ENCODE peak calls at places on chromosomes 2 and 18, in seven cellular contexts. One of them, this sample, is unnamed.

GRCh38 chr2:136117391-136117841 is 533 bp downstream of the CXCR4 start:
- DNase-seq in GM23338: peak
- DNase-seq in neural progenitor cell: peak
- DNase-seq in GM12878: no peak
- DNase-seq in mucosa of descending colon: peak
- DNase-seq in Panc1: no peak
- DNase-seq in fibroblast of mammary gland: peak
- DNase-seq in this sample: no peak

GRCh38 chr2:167342769-167343168 is 454.5 kb downstream of the XIRP2 start:
- DNase-seq in GM23338: peak
- DNase-seq in neural progenitor cell: peak
- DNase-seq in GM12878: no peak
- DNase-seq in mucosa of descending colon: no peak
- DNase-seq in Panc1: no peak
- DNase-seq in fibroblast of mammary gland: peak
- DNase-seq in this sample: peak

GRCh38 chr2:205139822-205140612 is 542.3 kb upstream of the NRP2 start:
- DNase-seq in GM23338: peak
- DNase-seq in neural progenitor cell: peak
- DNase-seq in GM12878: no peak
- DNase-seq in mucosa of descending colon: no peak
- DNase-seq in Panc1: no peak
- DNase-seq in fibroblast of mammary gland: no peak
- DNase-seq in this sample: no peak

GRCh38 chr2:208304695-208305094 is 38.6 kb downstream of the PIKFYVE start:
- DNase-seq in GM23338: no peak
- DNase-seq in neural progenitor cell: no peak
- DNase-seq in GM12878: no peak
- DNase-seq in mucosa of descending colon: no peak
- DNase-seq in Panc1: no peak
- DNase-seq in fibroblast of mammary gland: no peak
- DNase-seq in this sample: no peak

GRCh38 chr2:211144078-211144477 is 587.7 kb downstream of the CPS1 start:
- DNase-seq in GM23338: no peak
- DNase-seq in neural progenitor cell: no peak
- DNase-seq in GM12878: no peak
- DNase-seq in mucosa of descending colon: no peak
- DNase-seq in Panc1: no peak
- DNase-seq in fibroblast of mammary gland: peak
- DNase-seq in this sample: no peak

GRCh38 chr2:1498176-1498575 is 84.9 kb downstream of the TPO start:
- DNase-seq in GM23338: no peak
- DNase-seq in neural progenitor cell: no peak
- DNase-seq in GM12878: no peak
- DNase-seq in mucosa of descending colon: peak
- DNase-seq in Panc1: no peak
- DNase-seq in fibroblast of mammary gland: no peak
- DNase-seq in this sample: no peak

GRCh38 chr2:180324191-180324590 is 317.1 kb upstream of the CWC22 start:
- DNase-seq in GM23338: no peak
- DNase-seq in neural progenitor cell: no peak
- DNase-seq in GM12878: no peak
- DNase-seq in mucosa of descending colon: no peak
- DNase-seq in Panc1: no peak
- DNase-seq in fibroblast of mammary gland: no peak
- DNase-seq in this sample: no peak

GRCh38 chr2:8836979-8837794 is at the start of gene KIDINS220:
- DNase-seq in GM23338: peak
- DNase-seq in neural progenitor cell: peak
- DNase-seq in GM12878: peak
- DNase-seq in mucosa of descending colon: peak
- DNase-seq in Panc1: peak
- DNase-seq in fibroblast of mammary gland: peak
- DNase-seq in this sample: peak

GRCh38 chr2:238114331-238114841 is 14.2 kb downstream of the ESPNL start:
- DNase-seq in GM23338: no peak
- DNase-seq in neural progenitor cell: no peak
- DNase-seq in GM12878: no peak
- DNase-seq in mucosa of descending colon: peak
- DNase-seq in Panc1: no peak
- DNase-seq in fibroblast of mammary gland: no peak
- DNase-seq in this sample: no peak

DNA sequence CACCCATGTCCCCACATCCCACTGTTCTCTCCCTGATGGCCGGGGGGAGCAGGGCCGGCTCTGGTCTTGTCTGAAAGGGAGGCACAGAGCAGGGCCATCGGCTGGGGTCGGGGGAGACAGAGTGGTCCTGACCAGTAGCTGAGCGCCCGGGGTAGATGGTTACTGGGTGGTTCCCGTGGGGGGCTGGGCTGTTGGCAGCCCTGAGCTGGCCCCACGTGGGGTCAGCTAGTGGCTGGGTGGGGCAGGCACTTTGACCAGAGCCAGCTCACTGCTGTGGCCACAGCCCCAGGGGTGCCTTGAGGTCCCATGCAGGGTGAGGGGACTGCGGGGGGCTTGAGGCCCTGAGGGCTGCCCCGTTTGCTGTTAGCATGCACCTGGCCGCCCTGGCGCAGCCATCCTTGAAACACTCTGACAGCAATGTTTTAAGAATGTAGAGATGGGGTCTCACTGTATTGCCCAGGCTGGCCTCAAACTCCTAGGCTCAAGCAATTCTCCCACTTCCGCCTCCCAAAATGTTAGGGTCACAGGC is 12.3 kb upstream of the NEU4 start:
- DNase-seq in GM23338: no peak
- DNase-seq in neural progenitor cell: no peak
- DNase-seq in GM12878: no peak
- DNase-seq in mucosa of descending colon: peak
- DNase-seq in Panc1: no peak
- DNase-seq in fibroblast of mammary gland: no peak
- DNase-seq in this sample: no peak
- H3K4me3 ChIP-seq in GM23338: no peak
- H3K4me3 ChIP-seq in neural progenitor cell: no peak
- H3K4me3 ChIP-seq in GM12878: no peak
- H3K4me3 ChIP-seq in mucosa of descending colon: no peak
- H3K4me3 ChIP-seq in Panc1: no peak
- H3K4me3 ChIP-seq in fibroblast of mammary gland: no peak
- H3K4me3 ChIP-seq in this sample: no peak

GRCh38 chr2:44768438-44769236 is 172.9 kb upstream of the SIX3 start:
- DNase-seq in GM23338: peak
- DNase-seq in neural progenitor cell: peak
- DNase-seq in GM12878: no peak
- DNase-seq in mucosa of descending colon: no peak
- DNase-seq in Panc1: no peak
- DNase-seq in fibroblast of mammary gland: no peak
- DNase-seq in this sample: no peak
- H3K4me3 ChIP-seq in GM23338: peak
- H3K4me3 ChIP-seq in neural progenitor cell: peak
- H3K4me3 ChIP-seq in GM12878: no peak
- H3K4me3 ChIP-seq in mucosa of descending colon: no peak
- H3K4me3 ChIP-seq in Panc1: no peak
- H3K4me3 ChIP-seq in fibroblast of mammary gland: no peak
- H3K4me3 ChIP-seq in this sample: no peak

GRCh38 chr2:101518470-101519172 is 43.7 kb upstream of the RFX8 start:
- DNase-seq in GM23338: peak
- DNase-seq in neural progenitor cell: peak
- DNase-seq in GM12878: no peak
- DNase-seq in mucosa of descending colon: no peak
- DNase-seq in Panc1: no peak
- DNase-seq in fibroblast of mammary gland: peak
- DNase-seq in this sample: peak
- H3K4me3 ChIP-seq in GM23338: no peak
- H3K4me3 ChIP-seq in neural progenitor cell: no peak
- H3K4me3 ChIP-seq in GM12878: no peak
- H3K4me3 ChIP-seq in mucosa of descending colon: no peak
- H3K4me3 ChIP-seq in Panc1: peak
- H3K4me3 ChIP-seq in fibroblast of mammary gland: peak
- H3K4me3 ChIP-seq in this sample: peak

DNA sequence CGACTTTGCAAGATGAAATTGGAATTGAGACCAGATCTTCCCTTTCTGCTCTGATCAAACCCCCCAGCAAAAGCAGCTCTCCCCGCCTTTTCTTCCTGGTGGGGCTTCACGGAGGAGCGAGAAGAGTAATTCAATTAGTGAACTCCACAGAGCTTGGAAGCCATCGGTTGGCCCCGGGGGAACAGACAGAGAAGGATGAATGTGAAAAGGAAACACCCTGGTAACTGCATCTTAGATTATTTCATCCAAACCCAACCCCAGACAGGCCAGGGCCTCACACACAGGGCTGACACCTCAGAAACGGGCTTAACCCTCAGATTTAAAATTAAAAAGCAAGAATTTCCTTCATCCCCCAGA is 18.3 kb downstream of the SMAD7 start:
- DNase-seq in GM23338: no peak
- DNase-seq in neural progenitor cell: no peak
- DNase-seq in GM12878: no peak
- DNase-seq in mucosa of descending colon: no peak
- DNase-seq in Panc1: no peak
- DNase-seq in fibroblast of mammary gland: no peak
- DNase-seq in this sample: no peak
- H3K4me3 ChIP-seq in GM23338: peak
- H3K4me3 ChIP-seq in neural progenitor cell: no peak
- H3K4me3 ChIP-seq in GM12878: peak
- H3K4me3 ChIP-seq in mucosa of descending colon: no peak
- H3K4me3 ChIP-seq in Panc1: peak
- H3K4me3 ChIP-seq in fibroblast of mammary gland: no peak
- H3K4me3 ChIP-seq in this sample: no peak

GRCh38 chr2:226969412-226969811 is 133.6 kb downstream of the RHBDD1 start:
- DNase-seq in GM23338: no peak
- DNase-seq in neural progenitor cell: no peak
- DNase-seq in GM12878: no peak
- DNase-seq in mucosa of descending colon: no peak
- DNase-seq in Panc1: no peak
- DNase-seq in fibroblast of mammary gland: peak
- DNase-seq in this sample: no peak

GRCh38 chr2:226971029-226971584 is 135.3 kb downstream of the RHBDD1 start:
- DNase-seq in GM23338: no peak
- DNase-seq in neural progenitor cell: no peak
- DNase-seq in GM12878: no peak
- DNase-seq in mucosa of descending colon: no peak
- DNase-seq in Panc1: no peak
- DNase-seq in fibroblast of mammary gland: no peak
- DNase-seq in this sample: no peak

GRCh38 chr2:226973821-226974220 is 138.0 kb downstream of the RHBDD1 start:
- DNase-seq in GM23338: no peak
- DNase-seq in neural progenitor cell: no peak
- DNase-seq in GM12878: no peak
- DNase-seq in mucosa of descending colon: no peak
- DNase-seq in Panc1: no peak
- DNase-seq in fibroblast of mammary gland: no peak
- DNase-seq in this sample: peak

GRCh38 chr2:226971770-226972169 is 135.9 kb downstream of the RHBDD1 start:
- DNase-seq in GM23338: no peak
- DNase-seq in neural progenitor cell: no peak
- DNase-seq in GM12878: no peak
- DNase-seq in mucosa of descending colon: no peak
- DNase-seq in Panc1: no peak
- DNase-seq in fibroblast of mammary gland: no peak
- DNase-seq in this sample: no peak

DNA sequence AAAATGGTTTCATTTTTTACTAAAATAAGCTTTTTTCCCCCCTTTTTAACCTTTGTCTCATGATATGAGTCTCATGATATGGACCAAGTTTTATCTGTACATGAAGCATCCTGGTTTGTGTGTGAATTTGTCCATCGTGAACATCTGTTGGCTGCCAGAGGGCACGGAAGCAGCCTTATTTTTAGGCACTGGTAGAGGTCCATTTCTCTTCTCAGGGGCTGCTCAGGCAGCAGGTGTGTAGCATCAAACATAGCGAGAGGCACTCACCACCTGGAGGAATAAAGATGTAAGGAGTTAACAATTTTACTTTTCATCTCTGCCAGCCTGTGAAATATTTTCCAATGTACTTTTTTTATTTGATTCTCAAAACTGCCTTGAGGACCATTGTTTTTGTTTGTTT is 134.5 kb downstream of the RHBDD1 start:
- DNase-seq in GM23338: no peak
- DNase-seq in neural progenitor cell: no peak
- DNase-seq in GM12878: no peak
- DNase-seq in mucosa of descending colon: no peak
- DNase-seq in Panc1: no peak
- DNase-seq in fibroblast of mammary gland: no peak
- DNase-seq in this sample: peak
- H3K4me3 ChIP-seq in GM23338: no peak
- H3K4me3 ChIP-seq in neural progenitor cell: no peak
- H3K4me3 ChIP-seq in GM12878: peak
- H3K4me3 ChIP-seq in mucosa of descending colon: no peak
- H3K4me3 ChIP-seq in Panc1: no peak
- H3K4me3 ChIP-seq in fibroblast of mammary gland: no peak
- H3K4me3 ChIP-seq in this sample: peak

GRCh38 chr18:78636260-78636659 is 343.4 kb upstream of the SALL3 start:
- DNase-seq in GM23338: no peak
- DNase-seq in neural progenitor cell: no peak
- DNase-seq in GM12878: no peak
- DNase-seq in mucosa of descending colon: no peak
- DNase-seq in Panc1: no peak
- DNase-seq in fibroblast of mammary gland: no peak
- DNase-seq in this sample: no peak
- H3K4me3 ChIP-seq in GM23338: no peak
- H3K4me3 ChIP-seq in neural progenitor cell: no peak
- H3K4me3 ChIP-seq in GM12878: no peak
- H3K4me3 ChIP-seq in mucosa of descending colon: no peak
- H3K4me3 ChIP-seq in Panc1: no peak
- H3K4me3 ChIP-seq in fibroblast of mammary gland: no peak
- H3K4me3 ChIP-seq in this sample: no peak